ENCODE peak calls at places on chromosomes 5 and 9, in seven cellular contexts. H is ovary; D is M059J; A is fibroblast of mammary gland; B is iPS-NIHi11; J is iris pigment epithelial cell; V is naive thymus-derived CD4-positive, alpha-beta T cell. F is an unnamed sample.

GRCh38 chr5:172303090-172303995 is 19.8 kb upstream of the UBTD2 start:
- DNase-seq in H (no peak), B (no peak), V (no peak), D (peak; percentile 31), J (peak; percentile 31), A (peak; percentile 69), F (peak; percentile 29)

GRCh38 chr5:161332343-161332742 is 214.2 kb downstream of the GABRB2 start:
- DNase-seq in V (no peak), J (no peak), A (no peak), H (no peak), B (no peak), D (no peak), F (no peak)

GRCh38 chr5:151686673-151687378 is at the start of gene SPARC:
- DNase-seq in D (peak; percentile 94), H (peak; percentile 84), V (no peak), J (peak; percentile 96), B (peak; percentile 76), A (peak; percentile 98), F (peak; percentile 97)

GRCh38 chr9:70921126-70921525 is 200.3 kb downstream of the TRPM3 start:
- DNase-seq in D (peak; percentile 22), B (no peak), J (peak; percentile 80), A (peak; percentile 57), V (no peak), H (no peak), F (peak; percentile 43)

GRCh38 chr9:135341612-135342169 is 137.9 kb upstream of the PPP1R26 start:
- DNase-seq in V (no peak), B (no peak), A (no peak), J (no peak), D (no peak), H (no peak), F (no peak)

GRCh38 chr9:28792736-28793135 is 1219.5 kb upstream of the C9orf72 start:
- DNase-seq in V (no peak), A (no peak), J (no peak), H (no peak), D (no peak), B (no peak), F (no peak)

GRCh38 chr9:89874351-89875321 is 269.8 kb downstream of the GADD45G start:
- DNase-seq in B (no peak), V (no peak), A (no peak), J (no peak), H (no peak), D (no peak), F (no peak)

GRCh38 chr5:78472469-78473106 is 112.2 kb downstream of the SCAMP1 start:
- DNase-seq in J (peak; percentile 34), B (no peak), A (peak; percentile 28), D (peak; percentile 36), H (no peak), V (no peak), F (peak; percentile 46)

GRCh38 chr9:10208691-10209069 is 404.1 kb downstream of the PTPRD start:
- DNase-seq in D (no peak), J (no peak), A (no peak), B (no peak), H (no peak), V (no peak), F (no peak)

GRCh38 chr5:148003226-148003625 is 60.6 kb upstream of the SPINK5 start:
- DNase-seq in V (no peak), B (no peak), J (peak; percentile 8), H (no peak), D (no peak), A (no peak), F (no peak)

GRCh38 chr9:34493972-34494535 is 28.7 kb downstream of the ENHO start:
- DNase-seq in A (peak; percentile 45), H (peak; percentile 65), J (peak; percentile 32), D (peak; percentile 48), V (no peak), B (peak; percentile 84), F (peak; percentile 57)

GRCh38 chr9:72997387-72997995 is 44.6 kb upstream of the ALDH1A1 start:
- DNase-seq in J (no peak), A (no peak), B (no peak), D (no peak), V (no peak), H (no peak), F (no peak)

GRCh38 chr5:1300581-1301083 is 5.8 kb upstream of the TERT start:
- DNase-seq in D (no peak), J (no peak), H (no peak), V (no peak), B (no peak), A (no peak), F (no peak)

GRCh38 chr9:23220957-23221356 is 605.1 kb downstream of the ELAVL2 start:
- DNase-seq in H (no peak), J (no peak), A (no peak), D (no peak), B (no peak), V (no peak), F (no peak)

GRCh38 chr5:150114102-150114641 is 27.8 kb upstream of the CSF1R start:
- DNase-seq in D (no peak), H (no peak), A (no peak), V (no peak), J (no peak), B (no peak), F (no peak)

GRCh38 chr5:172059661-172060100 is 53.2 kb upstream of the FBXW11 start:
- DNase-seq in J (no peak), V (no peak), A (peak; percentile 17), D (no peak), H (no peak), B (peak; percentile 68), F (no peak)

GRCh38 chr5:115977988-115978387 is 15.7 kb downstream of the LVRN start:
- DNase-seq in J (peak; percentile 90), H (no peak), B (no peak), D (peak; percentile 84), V (no peak), A (peak; percentile 77), F (peak; percentile 82)

GRCh38 chr9:8760000-8760767 is 960.6 kb upstream of the DMAC1 start:
- DNase-seq in B (no peak), D (no peak), A (no peak), V (no peak), J (no peak), H (no peak), F (no peak)

GRCh38 chr5:39775458-39776365 is 350.9 kb upstream of the DAB2 start:
- DNase-seq in D (peak; percentile 91), B (no peak), V (no peak), H (no peak), J (peak; percentile 94), A (peak; percentile 86), F (peak; percentile 92)

GRCh38 chr5:181260720-181261319 is at the start of gene TRIM52:
- DNase-seq in V (peak; percentile 89), D (peak; percentile 89), B (peak; percentile 87), H (peak; percentile 88), J (peak; percentile 86), A (peak; percentile 88), F (peak; percentile 81)

GRCh38 chr5:1441166-1441865 is 3.9 kb downstream of the SLC6A3 start:
- DNase-seq in A (no peak), H (no peak), B (no peak), V (no peak), D (no peak), J (no peak), F (no peak)

GRCh38 chr9:133589454-133590227 is 19.5 kb downstream of the FAM163B start:
- DNase-seq in J (no peak), D (no peak), H (no peak), V (no peak), B (peak; percentile 78), A (no peak), F (no peak)

GRCh38 chr5:90390933-90391332 is 18.6 kb downstream of the CETN3 start:
- DNase-seq in D (no peak), H (no peak), B (peak; percentile 17), J (no peak), A (no peak), V (no peak), F (peak; percentile 15)

GRCh38 chr5:61467766-61468482 is 135.9 kb downstream of the ZSWIM6 start:
- DNase-seq in A (peak; percentile 37), H (no peak), B (no peak), D (peak; percentile 69), V (no peak), J (peak; percentile 44), F (peak; percentile 41)

GRCh38 chr5:113817683-113818082 is 304.2 kb downstream of the YTHDC2 start:
- DNase-seq in J (no peak), A (no peak), V (no peak), D (no peak), H (no peak), B (no peak), F (no peak)

GRCh38 chr5:116573617-116574431 is 799 bp downstream of the SEMA6A start:
- DNase-seq in A (no peak), B (peak; percentile 21), D (no peak), H (peak; percentile 44), V (no peak), J (peak; percentile 31), F (no peak)

F was measured in amniotic epithelial cell.